ENCODE peak calls at places on chromosomes 13 and 19, in nine cellular contexts. G, V, X, Q, F, B, M, L and T are unnamed samples.

GRCh38 chr13:45511310-45512147 is 46.8 kb downstream of the COG3 start:
- DNase-seq in G (no peak), V (no peak), X (no peak), Q (no peak), F (peak), B (peak), M (no peak), L (peak), T (no peak)

GRCh38 chr19:49843265-49843664 is 7.7 kb upstream of the PTOV1 start:
- DNase-seq in G (no peak), V (no peak), X (no peak), Q (no peak), F (no peak), B (no peak), M (no peak), L (no peak), T (no peak)

GRCh38 chr13:50052478-50052877 is 37.2 kb downstream of the KCNRG start:
- DNase-seq in G (no peak), V (no peak), X (no peak), Q (no peak), F (no peak), B (no peak), M (no peak), L (no peak), T (no peak)

GRCh38 chr19:49678970-49679831 is 2.1 kb downstream of the PRMT1 start:
- DNase-seq in G (no peak), V (no peak), X (no peak), Q (peak), F (no peak), B (no peak), M (no peak), L (no peak), T (no peak)

GRCh38 chr19:52296773-52297600 is at the start of gene ZNF480:
- DNase-seq in G (peak), V (peak), X (peak), Q (peak), F (peak), B (peak), M (peak), L (peak), T (peak)

GRCh38 chr19:49387936-49388372 is at the start of gene KASH5:
- DNase-seq in G (no peak), V (peak), X (no peak), Q (peak), F (peak), B (peak), M (peak), L (peak), T (peak)

GRCh38 chr13:93217701-93218100 is 8.9 kb upstream of the GPC6 start:
- DNase-seq in G (no peak), V (no peak), X (no peak), Q (no peak), F (no peak), B (no peak), M (no peak), L (no peak), T (no peak)

GRCh38 chr13:67099494-67099893 is 130.6 kb downstream of the PCDH9 start:
- DNase-seq in G (no peak), V (no peak), X (no peak), Q (no peak), F (no peak), B (no peak), M (no peak), L (no peak), T (no peak)

GRCh38 chr13:51589793-51590192 is 5.5 kb downstream of the WDFY2 start:
- DNase-seq in G (no peak), V (no peak), X (no peak), Q (no peak), F (no peak), B (no peak), M (no peak), L (no peak), T (no peak)

GRCh38 chr19:30564551-30565011 is 192.4 kb downstream of the ZNF536 start:
- DNase-seq in G (no peak), V (no peak), X (no peak), Q (no peak), F (no peak), B (no peak), M (no peak), L (no peak), T (no peak)

GRCh38 chr13:110206170-110206569 is 100.8 kb downstream of the COL4A1 start:
- DNase-seq in G (no peak), V (no peak), X (no peak), Q (no peak), F (no peak), B (no peak), M (no peak), L (no peak), T (no peak)

GRCh38 chr19:44684892-44685847 is 13.8 kb upstream of the CEACAM16 start:
- DNase-seq in G (no peak), V (no peak), X (peak), Q (peak), F (peak), B (no peak), M (no peak), L (peak), T (no peak)

GRCh38 chr13:77872995-77873394 is 45.6 kb downstream of the EDNRB start:
- DNase-seq in G (no peak), V (no peak), X (no peak), Q (no peak), F (no peak), B (no peak), M (no peak), L (no peak), T (no peak)

GRCh38 chr13:52832268-52832667 is 16.2 kb downstream of the PCDH8 start:
- DNase-seq in G (no peak), V (no peak), X (no peak), Q (no peak), F (no peak), B (no peak), M (no peak), L (no peak), T (no peak)

GRCh38 chr13:27981006-27981708 is 7.3 kb downstream of the URAD start:
- DNase-seq in G (no peak), V (no peak), X (no peak), Q (no peak), F (no peak), B (no peak), M (no peak), L (no peak), T (no peak)

GRCh38 chr13:33637978-33638743 is 179.8 kb upstream of the RFC3 start:
- DNase-seq in G (no peak), V (no peak), X (no peak), Q (no peak), F (no peak), B (no peak), M (no peak), L (no peak), T (no peak)

GRCh38 chr19:2607712-2608601 is 94.5 kb downstream of the GNG7 start:
- DNase-seq in G (no peak), V (no peak), X (no peak), Q (no peak), F (no peak), B (no peak), M (peak), L (no peak), T (no peak)

GRCh38 chr19:31070126-31070525 is 279.1 kb downstream of the TSHZ3 start:
- DNase-seq in G (no peak), V (no peak), X (no peak), Q (no peak), F (no peak), B (no peak), M (no peak), L (no peak), T (no peak)

GRCh38 chr13:51333826-51334225 is 5.7 kb upstream of the SERPINE3 start:
- DNase-seq in G (no peak), V (no peak), X (no peak), Q (no peak), F (no peak), B (no peak), M (no peak), L (no peak), T (no peak)

GRCh38 chr13:47100214-47100853 is 203.5 kb upstream of the HTR2A start:
- DNase-seq in G (no peak), V (no peak), X (no peak), Q (no peak), F (no peak), B (no peak), M (no peak), L (no peak), T (no peak)

GRCh38 chr13:26488236-26489028 is 69.1 kb upstream of the WASF3 start:
- DNase-seq in G (no peak), V (no peak), X (no peak), Q (no peak), F (no peak), B (no peak), M (no peak), L (no peak), T (no peak)

GRCh38 chr13:45325806-45326205 is 15.2 kb downstream of the TPT1 start:
- DNase-seq in G (no peak), V (no peak), X (peak), Q (peak), F (no peak), B (peak), M (no peak), L (no peak), T (no peak)

DNA sequence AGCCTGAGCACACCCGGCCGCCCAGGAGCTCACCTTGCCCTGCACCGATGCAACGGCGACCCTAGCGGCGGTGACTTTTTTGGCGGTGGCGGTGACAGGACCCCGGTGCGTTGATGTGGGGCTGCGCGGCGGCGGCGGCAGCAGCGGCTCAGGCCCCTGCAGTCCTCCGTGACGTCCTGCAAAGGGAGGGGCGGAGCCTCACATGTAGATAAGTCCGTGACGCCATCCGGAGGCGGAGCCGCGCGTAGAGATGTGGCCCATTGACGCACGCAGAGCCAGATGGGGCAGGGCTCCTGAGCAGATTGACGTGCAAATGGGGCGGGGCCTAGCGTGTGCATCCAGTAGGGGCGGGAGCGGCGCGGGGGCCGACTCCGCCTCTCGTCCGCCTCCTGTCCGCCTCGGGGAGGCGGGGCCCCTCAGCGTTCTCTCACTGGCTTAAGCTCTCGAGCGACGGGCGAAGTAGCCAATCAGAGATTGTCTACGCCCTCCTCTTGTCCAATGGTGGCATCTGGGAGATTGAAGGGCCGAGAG is at the start of gene RAB3A:
- DNase-seq in G (peak), V (peak), X (peak), Q (peak), F (peak), B (peak), M (peak), L (peak), T (peak)
- TF ChIP-seq POLR2A in G (no peak), V (peak), X (peak), Q (peak), F (no peak), B (peak), M (peak), L (no peak), T (no peak)

DNA sequence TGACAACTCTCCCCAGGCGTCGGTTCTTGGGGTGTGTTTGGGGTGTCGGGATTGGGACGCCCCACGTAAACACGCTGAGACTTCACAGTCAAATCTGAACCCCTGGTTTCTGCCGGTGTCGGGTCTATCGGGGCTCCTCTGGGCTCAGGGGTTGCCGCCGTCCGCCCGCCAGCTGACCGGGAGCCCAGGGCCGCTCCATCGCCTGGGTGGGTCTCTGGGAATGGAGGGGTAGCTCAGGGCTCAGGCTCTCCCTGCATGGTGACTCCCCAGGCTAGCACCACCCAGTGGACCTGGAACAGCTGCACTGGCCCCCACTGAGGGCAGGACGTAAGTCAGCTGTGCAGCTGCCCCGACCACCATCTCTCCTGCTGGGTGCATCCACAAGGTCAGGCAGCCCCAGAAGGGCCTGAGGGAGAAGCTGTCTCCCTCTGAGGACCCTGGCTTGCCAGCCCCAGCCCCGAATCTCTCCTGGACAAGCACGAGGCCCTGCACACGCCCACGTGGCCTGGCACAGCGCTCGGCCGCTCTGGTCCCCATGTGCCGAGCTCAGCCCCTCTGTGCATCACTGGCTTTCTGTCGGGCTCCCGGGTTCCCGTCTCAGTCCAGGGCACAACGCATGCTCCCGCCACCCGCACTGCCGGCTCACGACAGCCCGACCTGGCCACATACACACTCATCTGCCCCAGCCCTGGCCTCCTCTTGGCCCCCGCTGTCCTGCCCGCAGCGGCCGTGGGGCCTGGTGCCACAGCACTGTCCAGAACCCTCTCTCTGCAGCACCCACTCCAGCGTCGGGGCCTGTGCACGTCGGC is 6.1 kb downstream of the RNF126 start:
- DNase-seq in G (no peak), V (no peak), X (no peak), Q (no peak), F (no peak), B (no peak), M (no peak), L (no peak), T (no peak)
- TF ChIP-seq POLR2A in G (no peak), V (no peak), X (no peak), Q (no peak), F (no peak), B (no peak), M (no peak), L (no peak), T (no peak)

GRCh38 chr19:16326401-16327130 is 1.9 kb downstream of the KLF2 start:
- DNase-seq in G (no peak), V (no peak), X (no peak), Q (peak), F (no peak), B (no peak), M (peak), L (no peak), T (no peak)
- TF ChIP-seq POLR2A in G (no peak), V (no peak), X (no peak), Q (no peak), F (no peak), B (no peak), M (no peak), L (no peak), T (no peak)

GRCh38 chr19:14441041-14441938 is 8.2 kb downstream of the PKN1 start:
- DNase-seq in G (no peak), V (no peak), X (no peak), Q (no peak), F (no peak), B (no peak), M (no peak), L (no peak), T (no peak)

GRCh38 chr19:14437578-14438140 is 4.6 kb downstream of the PKN1 start:
- DNase-seq in G (no peak), V (no peak), X (no peak), Q (no peak), F (no peak), B (no peak), M (no peak), L (no peak), T (no peak)

GRCh38 chr19:14439014-14439413 is 5.9 kb downstream of the PKN1 start:
- DNase-seq in G (no peak), V (no peak), X (no peak), Q (no peak), F (no peak), B (no peak), M (no peak), L (no peak), T (no peak)

GRCh38 chr19:14442904-14443631 is 10.0 kb downstream of the PKN1 start:
- DNase-seq in G (no peak), V (no peak), X (no peak), Q (no peak), F (no peak), B (no peak), M (no peak), L (no peak), T (no peak)

GRCh38 chr19:14440049-14440448 is 6.9 kb downstream of the PKN1 start:
- DNase-seq in G (peak), V (no peak), X (no peak), Q (peak), F (no peak), B (peak), M (no peak), L (peak), T (no peak)
- TF ChIP-seq POLR2A in G (no peak), V (no peak), X (no peak), Q (no peak), F (no peak), B (no peak), M (no peak), L (peak), T (no peak)

GRCh38 chr19:40778045-40778864 is at the start of gene RAB4B:
- DNase-seq in G (peak), V (peak), X (peak), Q (peak), F (peak), B (peak), M (peak), L (peak), T (peak)

GRCh38 chr19:40778865-40779284 is 828 bp downstream of the RAB4B start:
- DNase-seq in G (no peak), V (no peak), X (peak), Q (no peak), F (peak), B (no peak), M (no peak), L (peak), T (no peak)

GRCh38 chr19:40776966-40777794 is 867 bp upstream of the RAB4B start:
- DNase-seq in G (peak), V (peak), X (peak), Q (peak), F (peak), B (peak), M (peak), L (peak), T (peak)

GRCh38 chr19:40776364-40776763 is 1.0 kb downstream of the MIA start:
- DNase-seq in G (no peak), V (no peak), X (no peak), Q (no peak), F (no peak), B (no peak), M (no peak), L (no peak), T (no peak)

DNA sequence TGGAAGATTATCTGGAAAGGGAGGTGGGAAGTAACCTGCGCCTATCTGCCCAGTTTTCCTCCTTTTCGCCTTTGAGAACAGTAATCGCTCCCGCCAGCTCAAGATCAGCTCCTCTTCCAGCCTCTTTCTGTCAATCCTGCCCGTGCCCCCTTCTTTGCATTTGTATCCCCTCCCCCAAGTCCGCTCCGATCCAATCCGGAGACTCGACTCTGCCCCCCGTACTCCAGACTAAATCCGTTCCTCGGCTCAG is 327 bp upstream of the RAB4B start:
- DNase-seq in G (no peak), V (no peak), X (no peak), Q (no peak), F (no peak), B (no peak), M (no peak), L (no peak), T (no peak)
- TF ChIP-seq POLR2A in G (no peak), V (peak), X (peak), Q (no peak), F (no peak), B (peak), M (no peak), L (peak), T (no peak)

GRCh38 chr19:1229837-1230584 is 7.8 kb downstream of the CBARP start:
- DNase-seq in G (no peak), V (no peak), X (no peak), Q (no peak), F (no peak), B (no peak), M (no peak), L (no peak), T (no peak)
- TF ChIP-seq POLR2A in G (no peak), V (no peak), X (no peak), Q (no peak), F (no peak), B (no peak), M (no peak), L (no peak), T (no peak)

GRCh38 chr19:3980353-3981251 is 4.7 kb downstream of the EEF2 start:
- DNase-seq in G (no peak), V (no peak), X (no peak), Q (peak), F (no peak), B (no peak), M (peak), L (no peak), T (peak)

GRCh38 chr19:3982701-3983541 is 2.3 kb downstream of the EEF2 start:
- DNase-seq in G (no peak), V (no peak), X (no peak), Q (peak), F (no peak), B (no peak), M (peak), L (no peak), T (peak)

GRCh38 chr19:3981373-3981735 is 3.9 kb downstream of the EEF2 start:
- DNase-seq in G (no peak), V (no peak), X (no peak), Q (no peak), F (no peak), B (no peak), M (no peak), L (no peak), T (peak)

GRCh38 chr19:3983542-3983914 is 1.7 kb downstream of the EEF2 start:
- DNase-seq in G (no peak), V (no peak), X (no peak), Q (no peak), F (no peak), B (no peak), M (no peak), L (no peak), T (no peak)

DNA sequence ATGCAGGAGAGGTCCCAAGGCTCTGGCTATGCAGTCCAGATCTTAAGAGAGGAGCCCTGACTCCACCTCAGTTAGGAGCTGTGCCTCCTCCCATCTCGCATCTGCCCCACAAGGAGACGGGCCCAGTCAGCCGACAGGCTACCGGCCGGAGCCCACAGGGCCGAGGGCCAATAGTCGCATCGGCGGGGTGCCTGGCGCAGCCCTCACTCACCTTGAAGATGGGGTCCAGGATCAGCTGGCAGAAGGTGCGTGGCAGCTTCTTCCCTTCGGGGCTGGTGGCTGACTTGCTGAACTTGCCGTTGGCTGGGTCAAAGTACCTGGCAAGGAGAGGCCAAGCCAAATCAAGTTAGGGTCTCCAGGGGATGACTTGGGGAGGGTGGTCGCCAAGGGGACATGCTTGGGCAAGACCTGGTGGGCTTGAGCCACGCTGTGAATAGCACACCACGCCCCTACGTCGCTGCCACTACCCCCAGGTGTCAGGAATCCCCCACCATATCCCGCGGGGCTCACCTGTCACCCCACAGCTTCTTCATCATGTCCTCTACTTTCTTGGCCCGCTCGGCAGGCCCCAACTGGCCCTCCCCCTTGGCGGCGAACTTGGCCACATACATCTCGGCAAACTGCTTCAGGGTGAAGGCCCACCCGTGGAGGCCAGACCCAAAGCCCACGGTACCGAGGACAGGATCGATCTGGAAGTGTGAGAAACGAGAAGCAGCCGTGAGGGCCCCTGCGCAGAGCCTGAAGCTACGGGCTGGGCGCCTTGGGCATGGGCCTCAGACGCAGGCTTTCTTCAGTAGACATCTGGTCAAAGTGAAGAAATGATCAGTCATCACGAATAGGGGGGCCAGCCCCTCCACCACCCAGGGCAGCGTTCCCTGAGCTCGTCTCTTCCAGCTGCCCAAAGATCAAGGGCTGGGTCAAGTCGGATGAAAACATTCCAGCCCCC is 3.3 kb downstream of the EEF2 start:
- DNase-seq in G (no peak), V (no peak), X (no peak), Q (peak), F (no peak), B (no peak), M (peak), L (no peak), T (no peak)
- TF ChIP-seq POLR2A in G (no peak), V (no peak), X (no peak), Q (no peak), F (no peak), B (no peak), M (no peak), L (peak), T (no peak)

GRCh38 chr19:55062735-55063491 is at the start of gene RDH13:
- DNase-seq in G (peak), V (peak), X (peak), Q (peak), F (peak), B (peak), M (peak), L (peak), T (peak)
- TF ChIP-seq POLR2A in G (no peak), V (no peak), X (peak), Q (no peak), F (peak), B (peak), M (peak), L (peak), T (no peak)

GRCh38 chr19:18091217-18091608 is 4.5 kb upstream of the IL12RB1 start:
- DNase-seq in G (no peak), V (no peak), X (no peak), Q (peak), F (no peak), B (peak), M (no peak), L (peak), T (peak)
- TF ChIP-seq POLR2A in G (no peak), V (no peak), X (no peak), Q (no peak), F (no peak), B (no peak), M (no peak), L (peak), T (no peak)